ENCODE peak calls at places on chromosomes 3 and 15, in seven cellular contexts. One of them, this sample, is unnamed.

GRCh38 chr15:33864360-33865075 is 103.8 kb upstream of the CHRM5 start:
- DNase-seq in T follicular helper cell: no peak
- DNase-seq in renal cortical epithelial cell: no peak
- DNase-seq in putamen: peak; percentile 78
- DNase-seq in AG09309: no peak
- DNase-seq in mammary epithelial cell: no peak
- DNase-seq in left kidney: no peak
- DNase-seq in this sample: no peak

GRCh38 chr15:90407871-90408317 is 19.9 kb downstream of the IQGAP1 start:
- DNase-seq in AG09309: peak; percentile 34
- DNase-seq in renal cortical epithelial cell: no peak
- DNase-seq in mammary epithelial cell: no peak
- DNase-seq in left kidney: no peak
- DNase-seq in T follicular helper cell: no peak
- DNase-seq in putamen: no peak
- DNase-seq in this sample: no peak

GRCh38 chr3:354433-354832 is 157.9 kb downstream of the CHL1 start:
- DNase-seq in renal cortical epithelial cell: peak; percentile 59
- DNase-seq in T follicular helper cell: no peak
- DNase-seq in AG09309: peak; percentile 4
- DNase-seq in putamen: peak; percentile 38
- DNase-seq in mammary epithelial cell: peak; percentile 31
- DNase-seq in left kidney: peak; percentile 78
- DNase-seq in this sample: no peak

GRCh38 chr15:95857124-95857757 is 473.3 kb upstream of the NR2F2 start:
- DNase-seq in AG09309: no peak
- DNase-seq in renal cortical epithelial cell: peak; percentile 68
- DNase-seq in putamen: no peak
- DNase-seq in mammary epithelial cell: peak; percentile 64
- DNase-seq in left kidney: no peak
- DNase-seq in T follicular helper cell: no peak
- DNase-seq in this sample: no peak

GRCh38 chr15:78034495-78035191 is 42.9 kb downstream of the TBC1D2B start:
- DNase-seq in putamen: peak; percentile 57
- DNase-seq in T follicular helper cell: peak; percentile 73
- DNase-seq in left kidney: peak; percentile 95
- DNase-seq in mammary epithelial cell: peak; percentile 34
- DNase-seq in renal cortical epithelial cell: no peak
- DNase-seq in AG09309: no peak
- DNase-seq in this sample: no peak

GRCh38 chr15:59591372-59591771 is 20.2 kb upstream of the GCNT3 start:
- DNase-seq in left kidney: no peak
- DNase-seq in putamen: no peak
- DNase-seq in T follicular helper cell: no peak
- DNase-seq in mammary epithelial cell: no peak
- DNase-seq in AG09309: no peak
- DNase-seq in renal cortical epithelial cell: no peak
- DNase-seq in this sample: no peak

GRCh38 chr3:107957506-107957905 is 133.3 kb downstream of the CD47 start:
- DNase-seq in putamen: peak; percentile 34
- DNase-seq in AG09309: no peak
- DNase-seq in T follicular helper cell: no peak
- DNase-seq in left kidney: no peak
- DNase-seq in mammary epithelial cell: no peak
- DNase-seq in renal cortical epithelial cell: no peak
- DNase-seq in this sample: no peak

GRCh38 chr15:70906842-70907241 is 14.2 kb downstream of the LRRC49 start:
- DNase-seq in AG09309: no peak
- DNase-seq in mammary epithelial cell: no peak
- DNase-seq in left kidney: no peak
- DNase-seq in T follicular helper cell: no peak
- DNase-seq in putamen: no peak
- DNase-seq in renal cortical epithelial cell: no peak
- DNase-seq in this sample: no peak

GRCh38 chr15:100931143-100931890 is 12.2 kb downstream of the LRRK1 start:
- DNase-seq in renal cortical epithelial cell: no peak
- DNase-seq in putamen: no peak
- DNase-seq in AG09309: no peak
- DNase-seq in left kidney: no peak
- DNase-seq in mammary epithelial cell: no peak
- DNase-seq in T follicular helper cell: no peak
- DNase-seq in this sample: no peak

GRCh38 chr3:36257117-36257516 is 123.2 kb upstream of the STAC start:
- DNase-seq in AG09309: no peak
- DNase-seq in putamen: no peak
- DNase-seq in mammary epithelial cell: no peak
- DNase-seq in renal cortical epithelial cell: peak; percentile 96
- DNase-seq in left kidney: peak; percentile 2
- DNase-seq in T follicular helper cell: no peak
- DNase-seq in this sample: no peak

GRCh38 chr3:184757010-184757651 is 45.3 kb upstream of the MAGEF1 start:
- DNase-seq in mammary epithelial cell: peak; percentile 67
- DNase-seq in renal cortical epithelial cell: no peak
- DNase-seq in putamen: peak; percentile 66
- DNase-seq in T follicular helper cell: no peak
- DNase-seq in AG09309: peak; percentile 75
- DNase-seq in left kidney: peak; percentile 94
- DNase-seq in this sample: peak; percentile 64

GRCh38 chr3:127131625-127132170 is 61.2 kb upstream of the PRR23E start:
- DNase-seq in renal cortical epithelial cell: no peak
- DNase-seq in AG09309: no peak
- DNase-seq in putamen: no peak
- DNase-seq in left kidney: no peak
- DNase-seq in T follicular helper cell: no peak
- DNase-seq in mammary epithelial cell: no peak
- DNase-seq in this sample: no peak

GRCh38 chr3:73768594-73769308 is 144.0 kb upstream of the PDZRN3 start:
- DNase-seq in mammary epithelial cell: no peak
- DNase-seq in putamen: no peak
- DNase-seq in left kidney: no peak
- DNase-seq in AG09309: no peak
- DNase-seq in renal cortical epithelial cell: no peak
- DNase-seq in T follicular helper cell: no peak
- DNase-seq in this sample: no peak

GRCh38 chr3:186035277-186035676 is 73.6 kb downstream of the ETV5 start:
- DNase-seq in renal cortical epithelial cell: no peak
- DNase-seq in T follicular helper cell: no peak
- DNase-seq in mammary epithelial cell: peak; percentile 33
- DNase-seq in left kidney: no peak
- DNase-seq in putamen: no peak
- DNase-seq in AG09309: no peak
- DNase-seq in this sample: no peak

GRCh38 chr3:153130312-153130977 is 31.6 kb upstream of the RAP2B start:
- DNase-seq in left kidney: no peak
- DNase-seq in putamen: no peak
- DNase-seq in T follicular helper cell: no peak
- DNase-seq in AG09309: peak; percentile 44
- DNase-seq in mammary epithelial cell: peak; percentile 77
- DNase-seq in renal cortical epithelial cell: peak; percentile 93
- DNase-seq in this sample: no peak

GRCh38 chr15:78405336-78405924 is 32.6 kb upstream of the IREB2 start:
- DNase-seq in AG09309: no peak
- DNase-seq in renal cortical epithelial cell: no peak
- DNase-seq in T follicular helper cell: no peak
- DNase-seq in mammary epithelial cell: no peak
- DNase-seq in left kidney: peak; percentile 31
- DNase-seq in putamen: no peak
- DNase-seq in this sample: no peak

GRCh38 chr3:119177321-119177720 is 3.9 kb downstream of the UPK1B start:
- DNase-seq in mammary epithelial cell: no peak
- DNase-seq in putamen: no peak
- DNase-seq in T follicular helper cell: no peak
- DNase-seq in AG09309: no peak
- DNase-seq in left kidney: no peak
- DNase-seq in renal cortical epithelial cell: no peak
- DNase-seq in this sample: no peak

This sample was measured in GM04503.